ENCODE peak calls at places on chromosomes 1 and 21, in five cellular contexts. Z is HTR-8/SVneo; X is CD4-positive, alpha-beta memory T cell; O is breast epithelium; U is sciatic nerve. B is an unnamed sample.

GRCh38 chr1:198417041-198417440 is 123.4 kb downstream of the ATP6V1G3 start:
- DNase-seq in U (no peak), O (no peak), X (no peak), Z (no peak), B (no peak)

GRCh38 chr21:28111151-28111619 is 881.5 kb downstream of the LTN1 start:
- DNase-seq in X (no peak), U (peak), O (no peak), Z (no peak), B (no peak)

GRCh38 chr1:10924030-10924429 is 88.4 kb upstream of the TARDBP start:
- DNase-seq in X (no peak), U (no peak), O (no peak), Z (no peak), B (no peak)

GRCh38 chr1:205648212-205648910 is 16.6 kb upstream of the ELK4 start:
- DNase-seq in X (no peak), Z (no peak), O (no peak), U (no peak), B (no peak)

GRCh38 chr1:185996211-185996610 is 262.0 kb downstream of the HMCN1 start:
- DNase-seq in Z (peak), X (no peak), U (peak), O (no peak), B (no peak)

GRCh38 chr1:24018611-24019580 is 38.8 kb upstream of the SRSF10 start:
- DNase-seq in Z (peak), U (peak), X (no peak), O (peak), B (no peak)

GRCh38 chr1:183234660-183235476 is 48.8 kb downstream of the LAMC2 start:
- DNase-seq in U (peak), X (no peak), O (no peak), Z (peak), B (no peak)

GRCh38 chr1:240888039-240888786 is 276.3 kb upstream of the GREM2 start:
- DNase-seq in Z (peak), U (no peak), X (no peak), O (no peak), B (peak)